ENCODE peak calls at places on chromosomes 4 and X, in eight cellular contexts. K, F, R, N, U, Y, B and S are unnamed samples.

GRCh38 chr4:184961693-184962092 is 56.6 kb upstream of the HELT start:
- DNase-seq in K (no peak), F (no peak), R (no peak), N (no peak), U (no peak), Y (no peak), B (no peak), S (no peak)

GRCh38 chrX:97846228-97846627 is 962.5 kb downstream of the RPA4 start:
- DNase-seq in K (no peak), F (no peak), R (no peak), N (no peak), U (no peak), Y (no peak), B (no peak), S (no peak)

GRCh38 chr4:138037716-138038115 is 204.4 kb downstream of the SLC7A11 start:
- DNase-seq in K (peak), F (no peak), R (no peak), N (no peak), U (no peak), Y (no peak), B (no peak), S (no peak)

GRCh38 chrX:74534569-74535038 is 79.8 kb downstream of the RLIM start:
- DNase-seq in K (peak), F (no peak), R (no peak), N (no peak), U (no peak), Y (no peak), B (peak), S (no peak)

GRCh38 chrX:118976599-118977340 is 2.4 kb downstream of the LONRF3 start:
- DNase-seq in K (no peak), F (no peak), R (no peak), N (peak), U (peak), Y (peak), B (peak), S (peak)

GRCh38 chrX:2677764-2678163 is 13.3 kb upstream of the CD99 start:
- DNase-seq in K (peak), F (no peak), R (no peak), N (peak), U (no peak), Y (peak), B (peak), S (no peak)

GRCh38 chrX:20530319-20530979 is 263.7 kb upstream of the RPS6KA3 start:
- DNase-seq in K (peak), F (peak), R (peak), N (peak), U (peak), Y (peak), B (peak), S (peak)

GRCh38 chrX:154019061-154019621 is 561 bp downstream of the IRAK1 start:
- DNase-seq in K (no peak), F (no peak), R (no peak), N (no peak), U (no peak), Y (no peak), B (no peak), S (peak)

GRCh38 chr4:76212851-76213414 is 691 bp downstream of the SCARB2 start:
- DNase-seq in K (peak), F (no peak), R (no peak), N (no peak), U (no peak), Y (no peak), B (no peak), S (peak)

GRCh38 chr4:38860788-38861424 is 4.3 kb upstream of the TLR6 start:
- DNase-seq in K (peak), F (peak), R (peak), N (no peak), U (peak), Y (no peak), B (no peak), S (peak)

GRCh38 chr4:17238633-17239032 is 273.3 kb downstream of the QDPR start:
- DNase-seq in K (no peak), F (no peak), R (no peak), N (no peak), U (no peak), Y (no peak), B (no peak), S (no peak)

GRCh38 chr4:6568689-6569332 is 6.2 kb upstream of the MAN2B2 start:
- DNase-seq in K (peak), F (no peak), R (no peak), N (peak), U (no peak), Y (no peak), B (peak), S (no peak)

GRCh38 chr4:157080605-157081004 is 4.7 kb downstream of the GLRB start:
- DNase-seq in K (no peak), F (no peak), R (no peak), N (no peak), U (no peak), Y (no peak), B (no peak), S (no peak)

GRCh38 chr4:7787681-7788141 is 151.9 kb downstream of the AFAP1 start:
- DNase-seq in K (no peak), F (no peak), R (no peak), N (peak), U (no peak), Y (peak), B (no peak), S (no peak)

GRCh38 chrX:51867626-51868025 is 25.8 kb upstream of the MAGED1 start:
- DNase-seq in K (no peak), F (no peak), R (no peak), N (no peak), U (no peak), Y (no peak), B (no peak), S (no peak)

GRCh38 chr4:71765837-71766236 is 18.0 kb downstream of the GC start:
- DNase-seq in K (no peak), F (no peak), R (no peak), N (no peak), U (no peak), Y (no peak), B (no peak), S (no peak)

GRCh38 chr4:175330652-175331051 is 412.5 kb downstream of the ADAM29 start:
- DNase-seq in K (peak), F (no peak), R (no peak), N (peak), U (no peak), Y (no peak), B (peak), S (no peak)

GRCh38 chrX:115038406-115038805 is 21.0 kb upstream of the IL13RA2 start:
- DNase-seq in K (no peak), F (no peak), R (no peak), N (no peak), U (no peak), Y (no peak), B (no peak), S (no peak)

GRCh38 chr4:80540785-80541469 is 205.4 kb downstream of the CFAP299 start:
- DNase-seq in K (no peak), F (no peak), R (no peak), N (no peak), U (no peak), Y (no peak), B (no peak), S (no peak)

GRCh38 chr4:101418055-101418454 is 70.7 kb upstream of the PPP3CA start:
- DNase-seq in K (peak), F (no peak), R (no peak), N (no peak), U (no peak), Y (no peak), B (no peak), S (no peak)

GRCh38 chr4:32858971-32859370 is 2138.8 kb downstream of the PCDH7 start:
- DNase-seq in K (peak), F (no peak), R (no peak), N (peak), U (no peak), Y (no peak), B (peak), S (no peak)

GRCh38 chrX:133529578-133529977 is 114.3 kb upstream of the GPC4 start:
- DNase-seq in K (no peak), F (no peak), R (no peak), N (no peak), U (no peak), Y (no peak), B (no peak), S (no peak)

GRCh38 chrX:123450217-123450616 is 266.1 kb downstream of the GRIA3 start:
- DNase-seq in K (peak), F (peak), R (no peak), N (no peak), U (peak), Y (no peak), B (no peak), S (peak)

GRCh38 chrX:68691102-68691501 is 43.6 kb downstream of the STARD8 start:
- DNase-seq in K (no peak), F (no peak), R (no peak), N (no peak), U (no peak), Y (no peak), B (no peak), S (no peak)

GRCh38 chr4:94757192-94758140 is at the start of gene BMPR1B:
- DNase-seq in K (peak), F (peak), R (no peak), N (no peak), U (peak), Y (no peak), B (peak), S (peak)

GRCh38 chr4:136558940-136559494 is 973.3 kb downstream of the PCDH18 start:
- DNase-seq in K (no peak), F (no peak), R (no peak), N (no peak), U (no peak), Y (no peak), B (no peak), S (no peak)

GRCh38 chr4:22129454-22130075 is 181.0 kb upstream of the KCNIP4 start:
- DNase-seq in K (peak), F (peak), R (no peak), N (no peak), U (peak), Y (no peak), B (peak), S (peak)

GRCh38 chr4:75708218-75708691 is 16.1 kb upstream of the USO1 start:
- DNase-seq in K (peak), F (no peak), R (no peak), N (no peak), U (peak), Y (no peak), B (no peak), S (peak)

GRCh38 chrX:65528705-65529340 is 5.8 kb downstream of the LAS1L start:
- DNase-seq in K (peak), F (peak), R (peak), N (no peak), U (peak), Y (no peak), B (no peak), S (peak)

GRCh38 chr4:111957131-111957530 is 188.1 kb upstream of the FAM241A start:
- DNase-seq in K (no peak), F (no peak), R (no peak), N (no peak), U (no peak), Y (no peak), B (no peak), S (no peak)

GRCh38 chr4:94408549-94409374 is 43.0 kb upstream of the PDLIM5 start:
- DNase-seq in K (peak), F (peak), R (no peak), N (no peak), U (no peak), Y (no peak), B (no peak), S (no peak)

GRCh38 chr4:144294211-144294610 is 153.7 kb upstream of the GYPA start:
- DNase-seq in K (no peak), F (no peak), R (no peak), N (no peak), U (no peak), Y (no peak), B (no peak), S (no peak)

GRCh38 chr4:1207603-1208265 is 35.4 kb upstream of the SPON2 start:
- DNase-seq in K (peak), F (no peak), R (no peak), N (no peak), U (no peak), Y (peak), B (no peak), S (peak)

GRCh38 chr4:123469696-123470095 is 73.1 kb downstream of the SPRY1 start:
- DNase-seq in K (no peak), F (no peak), R (no peak), N (no peak), U (no peak), Y (no peak), B (no peak), S (no peak)

GRCh38 chr4:90580271-90580825 is 453.2 kb downstream of the CCSER1 start:
- DNase-seq in K (no peak), F (peak), R (no peak), N (no peak), U (no peak), Y (no peak), B (no peak), S (peak)

GRCh38 chr4:39066371-39066770 is 4.3 kb downstream of the KLHL5 start:
- DNase-seq in K (peak), F (no peak), R (no peak), N (no peak), U (no peak), Y (no peak), B (no peak), S (no peak)